ENCODE peak calls at places on chromosomes 16 and 17, in nine cellular contexts. M is CD8-positive, alpha-beta memory T cell; D is H1; J is A549; U is mucosa of descending colon; B is DND-41; Y is endodermal cell; Q is HCT116; R is gastrocnemius medialis. G is an unnamed sample.
A peak's percentile ranks its signal among the peaks of the same experiment; 100 is the strongest.

GRCh38 chr17:28008526-28008925 is 34.0 kb upstream of the NLK start:
- DNase-seq in M (no peak), D (peak; percentile 84), J (peak; percentile 46), U (peak; percentile 69), B (peak; percentile 68), Y (peak; percentile 97), Q (peak; percentile 8), R (no peak), G (peak; percentile 89)

GRCh38 chr17:35121315-35121714 is at the start of gene FNDC8:
- DNase-seq in M (no peak), D (no peak), J (no peak), U (no peak), B (no peak), Y (no peak), Q (no peak), R (no peak), G (no peak)

GRCh38 chr17:37744961-37745800 is at the start of gene HNF1B:
- DNase-seq in M (no peak), D (peak; percentile 65), J (peak; percentile 68), U (peak; percentile 82), B (no peak), Y (peak; percentile 93), Q (no peak), R (no peak), G (no peak)

GRCh38 chr17:39927928-39928867 is 666 bp downstream of the LRRC3C start:
- DNase-seq in M (no peak), D (peak; percentile 81), J (peak; percentile 35), U (peak; percentile 49), B (no peak), Y (peak; percentile 92), Q (no peak), R (peak; percentile 19), G (peak; percentile 45)

GRCh38 chr17:81923302-81924260 is 4.0 kb downstream of the MAFG start:
- DNase-seq in M (no peak), D (no peak), J (peak; percentile 91), U (peak; percentile 86), B (no peak), Y (peak; percentile 94), Q (peak; percentile 21), R (peak; percentile 70), G (peak; percentile 90)

GRCh38 chr17:64276961-64277505 is 14.0 kb upstream of the TEX2 start:
- DNase-seq in M (no peak), D (no peak), J (no peak), U (no peak), B (no peak), Y (peak; percentile 58), Q (no peak), R (no peak), G (no peak)

GRCh38 chr17:30369995-30370394 is 8.7 kb upstream of the CPD start:
- DNase-seq in M (no peak), D (no peak), J (no peak), U (no peak), B (no peak), Y (no peak), Q (no peak), R (no peak), G (no peak)

GRCh38 chr17:74012465-74012864 is 191.0 kb upstream of the RPL38 start:
- DNase-seq in M (no peak), D (no peak), J (no peak), U (no peak), B (peak; percentile 24), Y (no peak), Q (no peak), R (no peak), G (no peak)

GRCh38 chr16:84237994-84238750 is 1.6 kb downstream of the KCNG4 start:
- DNase-seq in M (no peak), D (no peak), J (no peak), U (no peak), B (no peak), Y (no peak), Q (no peak), R (no peak), G (no peak)

GRCh38 chr16:71474864-71475263 is 12.8 kb upstream of the ZNF23 start:
- DNase-seq in M (no peak), D (no peak), J (no peak), U (no peak), B (no peak), Y (no peak), Q (peak; percentile 90), R (no peak), G (no peak)

GRCh38 chr17:58325976-58326468 is 2.6 kb downstream of the TSPOAP1 start:
- DNase-seq in M (no peak), D (no peak), J (peak; percentile 34), U (no peak), B (peak; percentile 39), Y (peak; percentile 72), Q (no peak), R (no peak), G (no peak)

GRCh38 chr17:80256034-80256350 is 4.7 kb upstream of the RNF213 start:
- DNase-seq in M (no peak), D (no peak), J (no peak), U (no peak), B (no peak), Y (no peak), Q (no peak), R (no peak), G (no peak)

GRCh38 chr16:55003916-55004315 is 73.3 kb downstream of the IRX5 start:
- DNase-seq in M (no peak), D (no peak), J (no peak), U (no peak), B (no peak), Y (no peak), Q (no peak), R (no peak), G (no peak)

GRCh38 chr17:68759343-68760140 is 158.4 kb upstream of the FAM20A start:
- DNase-seq in M (no peak), D (peak; percentile 85), J (peak; percentile 95), U (peak; percentile 92), B (peak; percentile 71), Y (peak; percentile 98), Q (peak; percentile 91), R (peak; percentile 77), G (peak; percentile 89)

DNA sequence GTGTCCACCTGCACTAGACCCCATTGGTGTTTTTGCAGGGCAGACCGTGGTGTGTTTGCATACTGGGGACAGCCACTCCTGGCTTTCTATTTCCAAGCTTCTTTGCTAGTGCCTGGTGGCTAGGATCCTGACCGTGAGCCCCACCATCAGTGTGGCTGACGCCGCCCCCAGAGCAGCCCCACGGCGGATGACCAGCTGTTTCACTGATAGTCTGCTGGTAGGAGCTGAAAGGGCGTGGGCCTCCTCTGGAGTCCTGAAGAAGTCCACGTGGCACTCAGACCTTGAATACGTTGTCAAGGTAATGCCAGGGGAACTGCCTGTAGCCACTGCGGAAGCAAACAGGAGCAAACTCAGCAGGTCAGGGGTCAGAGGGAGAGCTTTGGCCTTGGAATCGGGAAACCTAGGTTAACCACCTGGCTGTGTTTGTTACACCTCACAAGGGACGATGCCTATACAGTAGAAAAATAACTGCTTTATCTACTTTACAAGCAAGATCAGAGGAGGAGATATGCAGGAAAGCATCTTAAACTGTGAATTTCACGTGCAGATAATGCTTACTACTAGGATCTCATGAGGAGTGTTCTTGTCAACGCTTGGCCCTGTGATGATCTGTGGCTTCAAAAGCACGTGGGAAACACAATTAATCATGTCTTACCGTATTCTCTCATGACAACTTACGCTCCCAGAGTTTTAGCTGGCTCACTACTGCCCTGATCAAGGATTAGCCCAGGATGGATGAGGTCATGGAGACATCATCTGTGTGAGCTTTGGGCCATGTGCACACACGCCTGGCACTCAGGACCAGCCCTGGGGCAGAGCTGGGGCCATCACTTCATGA is 30.2 kb downstream of the ALDH3A2 start:
- DNase-seq in M (no peak), D (no peak), J (no peak), U (no peak), B (no peak), Y (no peak), Q (no peak), R (no peak), G (no peak)
- H3K9me3 ChIP-seq in M (no peaks in the 10 kb centered on the region), D (peaks cover 29% of the 10 kb centered on the region), J (peaks cover 13% of the 10 kb centered on the region), U (no peaks in the 10 kb centered on the region), B (no peaks in the 10 kb centered on the region), Y (peaks cover 43% of the 10 kb centered on the region), Q (no peaks in the 10 kb centered on the region), R (no peaks in the 10 kb centered on the region), G (no peaks in the 10 kb centered on the region)

GRCh38 chr17:50311483-50311882 is 34.4 kb upstream of the XYLT2 start:
- DNase-seq in M (no peak), D (no peak), J (no peak), U (no peak), B (no peak), Y (peak; percentile 90), Q (no peak), R (no peak), G (no peak)
- H3K9me3 ChIP-seq in M (no peaks in the 10 kb centered on the region), D (peaks cover 3% of the 10 kb centered on the region), J (no peaks in the 10 kb centered on the region), U (no peaks in the 10 kb centered on the region), B (no peaks in the 10 kb centered on the region), Y (peaks cover 30% of the 10 kb centered on the region), Q (no peaks in the 10 kb centered on the region), R (no peaks in the 10 kb centered on the region), G (no peaks in the 10 kb centered on the region)

GRCh38 chr17:26792486-26792885 is 501.4 kb upstream of the WSB1 start:
- DNase-seq in M (no peak), D (no peak), J (no peak), U (no peak), B (no peak), Y (no peak), Q (no peak), R (no peak), G (peak; percentile 9)
- H3K9me3 ChIP-seq in M (peaks cover 11% of the 10 kb centered on the region), D (peaks cover 90% of the 10 kb centered on the region), J (peaks cover 61% of the 10 kb centered on the region), U (peaks cover 98% of the 10 kb centered on the region), B (peaks cover 91% of the 10 kb centered on the region), Y (peaks cover 100% of the 10 kb centered on the region), Q (peaks cover 46% of the 10 kb centered on the region), R (peaks cover 4% of the 10 kb centered on the region), G (peaks cover 8% of the 10 kb centered on the region)

GRCh38 chr17:386145-386876 is 33.7 kb upstream of the RPH3AL start:
- DNase-seq in M (peak; percentile 40), D (peak; percentile 92), J (peak; percentile 76), U (peak; percentile 87), B (peak; percentile 63), Y (peak; percentile 97), Q (peak; percentile 6), R (no peak), G (peak; percentile 86)

GRCh38 chr17:393806-394717 is 41.5 kb upstream of the RPH3AL start:
- DNase-seq in M (no peak), D (no peak), J (no peak), U (no peak), B (no peak), Y (no peak), Q (no peak), R (no peak), G (no peak)

GRCh38 chr17:391850-392249 is 39.2 kb upstream of the RPH3AL start:
- DNase-seq in M (no peak), D (no peak), J (no peak), U (no peak), B (no peak), Y (no peak), Q (no peak), R (no peak), G (no peak)

GRCh38 chr17:388087-388486 is 35.5 kb upstream of the RPH3AL start:
- DNase-seq in M (no peak), D (no peak), J (no peak), U (no peak), B (no peak), Y (no peak), Q (no peak), R (no peak), G (no peak)

DNA sequence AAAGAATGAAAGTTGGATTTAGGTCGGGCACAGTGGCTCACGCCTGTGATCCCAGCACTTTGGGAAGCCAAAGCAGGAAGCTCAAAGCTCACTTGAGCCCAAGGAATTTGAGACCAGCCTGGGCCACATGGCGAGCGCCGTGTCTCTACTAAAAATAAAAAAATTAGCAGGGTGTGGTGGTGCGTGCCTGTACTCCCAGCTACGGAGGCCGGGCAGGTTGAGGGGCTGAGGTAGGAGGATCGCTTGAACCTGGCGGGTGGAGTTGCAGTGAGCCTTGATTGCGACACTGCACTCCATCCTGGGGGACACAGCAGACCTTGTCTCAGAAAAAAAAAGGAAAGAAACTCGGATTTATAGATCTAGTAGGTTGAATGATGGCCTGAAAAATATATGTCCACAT is 37.4 kb upstream of the RPH3AL start:
- DNase-seq in M (no peak), D (no peak), J (no peak), U (no peak), B (no peak), Y (no peak), Q (no peak), R (no peak), G (no peak)
- H3K9me3 ChIP-seq in M (no peaks in the 10 kb centered on the region), D (peaks cover 5% of the 10 kb centered on the region), J (no peaks in the 10 kb centered on the region), U (no peaks in the 10 kb centered on the region), B (no peaks in the 10 kb centered on the region), Y (no peaks in the 10 kb centered on the region), Q (no peaks in the 10 kb centered on the region), R (no peaks in the 10 kb centered on the region), G (no peaks in the 10 kb centered on the region)

G was measured in cardiac muscle cell.